ENCODE peak calls at places on chromosomes 5 and 9, in six cellular contexts. O, V, Z, H, N and C are unnamed samples.

GRCh38 chr5:113199122-113199905 is 222.7 kb downstream of the DCP2 start:
- DNase-seq in O (peak; percentile 20), V (no peak), Z (no peak), H (no peak), N (no peak), C (no peak)

GRCh38 chr9:136050706-136051567 is 44.2 kb downstream of the NACC2 start:
- DNase-seq in O (no peak), V (no peak), Z (peak; percentile 28), H (no peak), N (no peak), C (peak; percentile 40)

GRCh38 chr5:35145671-35146317 is 84.5 kb downstream of the PRLR start:
- DNase-seq in O (no peak), V (no peak), Z (no peak), H (no peak), N (no peak), C (no peak)

GRCh38 chr5:33180900-33181299 is 259.9 kb upstream of the TARS1 start:
- DNase-seq in O (no peak), V (peak; percentile 2), Z (no peak), H (no peak), N (no peak), C (peak; percentile 12)

GRCh38 chr5:138336952-138337684 is 948 bp upstream of the FAM53C start:
- DNase-seq in O (no peak), V (peak; percentile 80), Z (no peak), H (no peak), N (no peak), C (no peak)

GRCh38 chr9:113564804-113565237 is 101.3 kb downstream of the RGS3 start:
- DNase-seq in O (no peak), V (peak; percentile 68), Z (no peak), H (no peak), N (peak; percentile 46), C (no peak)

GRCh38 chr9:136921718-136922117 is 22.8 kb downstream of the FBXW5 start:
- DNase-seq in O (no peak), V (no peak), Z (no peak), H (no peak), N (no peak), C (no peak)

GRCh38 chr5:74035521-74035937 is 409.5 kb downstream of the ARHGEF28 start:
- DNase-seq in O (peak; percentile 56), V (peak; percentile 49), Z (no peak), H (no peak), N (no peak), C (no peak)

GRCh38 chr5:124741711-124742496 is 4.5 kb downstream of the ZNF608 start:
- DNase-seq in O (peak; percentile 80), V (peak; percentile 65), Z (no peak), H (no peak), N (no peak), C (peak; percentile 84)

GRCh38 chr9:114404531-114404930 is 16.7 kb upstream of the AKNA start:
- DNase-seq in O (no peak), V (no peak), Z (no peak), H (no peak), N (no peak), C (no peak)

GRCh38 chr9:33956544-33956943 is 92.1 kb downstream of the UBAP2 start:
- DNase-seq in O (no peak), V (no peak), Z (no peak), H (no peak), N (no peak), C (no peak)

GRCh38 chr9:304519-305185 is 90.0 kb downstream of the DOCK8 start:
- DNase-seq in O (no peak), V (no peak), Z (no peak), H (peak; percentile 17), N (no peak), C (no peak)

GRCh38 chr9:112532427-112532826 is 45.8 kb downstream of the KIAA1958 start:
- DNase-seq in O (no peak), V (no peak), Z (no peak), H (no peak), N (no peak), C (no peak)

GRCh38 chr5:68049053-68049713 is 166.4 kb upstream of the PIK3R1 start:
- DNase-seq in O (no peak), V (no peak), Z (no peak), H (no peak), N (no peak), C (no peak)

GRCh38 chr5:171847026-171847425 is 61.4 kb downstream of the SMIM23 start:
- DNase-seq in O (no peak), V (no peak), Z (no peak), H (no peak), N (no peak), C (no peak)